ENCODE peak calls at places on chromosomes 12 and 14, in seven cellular contexts. One of them, this sample, is unnamed.
A peak's percentile ranks its signal among the peaks of the same experiment; 100 is the strongest.

GRCh38 chr12:120110550-120111501 is 5.7 kb downstream of the RAB35 start:
- DNase-seq in heart left ventricle: peak; percentile 72
- DNase-seq in Peyer's patch: peak; percentile 71
- DNase-seq in cardiac muscle cell: no peak
- DNase-seq in psoas muscle: peak; percentile 81
- DNase-seq in esophagus squamous epithelium: peak; percentile 38
- DNase-seq in RWPE1: no peak
- DNase-seq in this sample: no peak

GRCh38 chr14:104399432-104400155 is 180.0 kb upstream of the C14orf180 start:
- DNase-seq in heart left ventricle: no peak
- DNase-seq in Peyer's patch: no peak
- DNase-seq in cardiac muscle cell: no peak
- DNase-seq in psoas muscle: no peak
- DNase-seq in esophagus squamous epithelium: no peak
- DNase-seq in RWPE1: no peak
- DNase-seq in this sample: no peak

GRCh38 chr14:71141701-71142374 is 234.6 kb downstream of the PCNX1 start:
- DNase-seq in heart left ventricle: no peak
- DNase-seq in Peyer's patch: no peak
- DNase-seq in cardiac muscle cell: peak; percentile 43
- DNase-seq in psoas muscle: no peak
- DNase-seq in esophagus squamous epithelium: no peak
- DNase-seq in RWPE1: no peak
- DNase-seq in this sample: no peak

GRCh38 chr14:63951025-63951424 is 98.2 kb downstream of the SYNE2 start:
- DNase-seq in heart left ventricle: no peak
- DNase-seq in Peyer's patch: no peak
- DNase-seq in cardiac muscle cell: no peak
- DNase-seq in psoas muscle: no peak
- DNase-seq in esophagus squamous epithelium: no peak
- DNase-seq in RWPE1: no peak
- DNase-seq in this sample: no peak

GRCh38 chr12:94641283-94641682 is 9.1 kb downstream of the TMCC3 start:
- DNase-seq in heart left ventricle: no peak
- DNase-seq in Peyer's patch: no peak
- DNase-seq in cardiac muscle cell: no peak
- DNase-seq in psoas muscle: no peak
- DNase-seq in esophagus squamous epithelium: no peak
- DNase-seq in RWPE1: no peak
- DNase-seq in this sample: no peak

GRCh38 chr12:2256915-2257314 is 204.1 kb downstream of the CACNA1C start:
- DNase-seq in heart left ventricle: no peak
- DNase-seq in Peyer's patch: no peak
- DNase-seq in cardiac muscle cell: peak; percentile 65
- DNase-seq in psoas muscle: no peak
- DNase-seq in esophagus squamous epithelium: no peak
- DNase-seq in RWPE1: no peak
- DNase-seq in this sample: no peak

GRCh38 chr12:13437541-13437940 is 241.0 kb downstream of the EMP1 start:
- DNase-seq in heart left ventricle: no peak
- DNase-seq in Peyer's patch: no peak
- DNase-seq in cardiac muscle cell: no peak
- DNase-seq in psoas muscle: no peak
- DNase-seq in esophagus squamous epithelium: no peak
- DNase-seq in RWPE1: no peak
- DNase-seq in this sample: no peak

GRCh38 chr14:103118019-103118662 is 5.1 kb upstream of the TNFAIP2 start:
- DNase-seq in heart left ventricle: peak; percentile 87
- DNase-seq in Peyer's patch: no peak
- DNase-seq in cardiac muscle cell: peak; percentile 78
- DNase-seq in psoas muscle: peak; percentile 89
- DNase-seq in esophagus squamous epithelium: no peak
- DNase-seq in RWPE1: no peak
- DNase-seq in this sample: peak; percentile 28

GRCh38 chr12:90366286-90366685 is 588.7 kb downstream of the CCER1 start:
- DNase-seq in heart left ventricle: no peak
- DNase-seq in Peyer's patch: no peak
- DNase-seq in cardiac muscle cell: peak; percentile 73
- DNase-seq in psoas muscle: no peak
- DNase-seq in esophagus squamous epithelium: no peak
- DNase-seq in RWPE1: no peak
- DNase-seq in this sample: no peak

GRCh38 chr14:73203527-73203926 is 33.8 kb upstream of the PAPLN start:
- DNase-seq in heart left ventricle: no peak
- DNase-seq in Peyer's patch: no peak
- DNase-seq in cardiac muscle cell: no peak
- DNase-seq in psoas muscle: no peak
- DNase-seq in esophagus squamous epithelium: no peak
- DNase-seq in RWPE1: no peak
- DNase-seq in this sample: no peak

GRCh38 chr12:168763-169525 is 45.0 kb downstream of the SLC6A12 start:
- DNase-seq in heart left ventricle: no peak
- DNase-seq in Peyer's patch: no peak
- DNase-seq in cardiac muscle cell: peak; percentile 47
- DNase-seq in psoas muscle: no peak
- DNase-seq in esophagus squamous epithelium: no peak
- DNase-seq in RWPE1: no peak
- DNase-seq in this sample: no peak

GRCh38 chr12:75670175-75670574 is 158.8 kb upstream of the KRR1 start:
- DNase-seq in heart left ventricle: no peak
- DNase-seq in Peyer's patch: no peak
- DNase-seq in cardiac muscle cell: no peak
- DNase-seq in psoas muscle: no peak
- DNase-seq in esophagus squamous epithelium: no peak
- DNase-seq in RWPE1: no peak
- DNase-seq in this sample: no peak

GRCh38 chr12:21940549-21940948 is 677 bp downstream of the ABCC9 start:
- DNase-seq in heart left ventricle: no peak
- DNase-seq in Peyer's patch: no peak
- DNase-seq in cardiac muscle cell: no peak
- DNase-seq in psoas muscle: no peak
- DNase-seq in esophagus squamous epithelium: no peak
- DNase-seq in RWPE1: no peak
- DNase-seq in this sample: no peak

GRCh38 chr12:21942377-21942703 is 1.1 kb upstream of the ABCC9 start:
- DNase-seq in heart left ventricle: no peak
- DNase-seq in Peyer's patch: no peak
- DNase-seq in cardiac muscle cell: no peak
- DNase-seq in psoas muscle: no peak
- DNase-seq in esophagus squamous epithelium: no peak
- DNase-seq in RWPE1: no peak
- DNase-seq in this sample: no peak

GRCh38 chr12:21940972-21941521 is at the start of gene ABCC9:
- DNase-seq in heart left ventricle: peak; percentile 74
- DNase-seq in Peyer's patch: no peak
- DNase-seq in cardiac muscle cell: peak; percentile 35
- DNase-seq in psoas muscle: peak; percentile 81
- DNase-seq in esophagus squamous epithelium: no peak
- DNase-seq in RWPE1: no peak
- DNase-seq in this sample: no peak

GRCh38 chr12:21939435-21939834 is 1.8 kb downstream of the ABCC9 start:
- DNase-seq in heart left ventricle: peak; percentile 34
- DNase-seq in Peyer's patch: no peak
- DNase-seq in cardiac muscle cell: no peak
- DNase-seq in psoas muscle: no peak
- DNase-seq in esophagus squamous epithelium: no peak
- DNase-seq in RWPE1: no peak
- DNase-seq in this sample: no peak

DNA sequence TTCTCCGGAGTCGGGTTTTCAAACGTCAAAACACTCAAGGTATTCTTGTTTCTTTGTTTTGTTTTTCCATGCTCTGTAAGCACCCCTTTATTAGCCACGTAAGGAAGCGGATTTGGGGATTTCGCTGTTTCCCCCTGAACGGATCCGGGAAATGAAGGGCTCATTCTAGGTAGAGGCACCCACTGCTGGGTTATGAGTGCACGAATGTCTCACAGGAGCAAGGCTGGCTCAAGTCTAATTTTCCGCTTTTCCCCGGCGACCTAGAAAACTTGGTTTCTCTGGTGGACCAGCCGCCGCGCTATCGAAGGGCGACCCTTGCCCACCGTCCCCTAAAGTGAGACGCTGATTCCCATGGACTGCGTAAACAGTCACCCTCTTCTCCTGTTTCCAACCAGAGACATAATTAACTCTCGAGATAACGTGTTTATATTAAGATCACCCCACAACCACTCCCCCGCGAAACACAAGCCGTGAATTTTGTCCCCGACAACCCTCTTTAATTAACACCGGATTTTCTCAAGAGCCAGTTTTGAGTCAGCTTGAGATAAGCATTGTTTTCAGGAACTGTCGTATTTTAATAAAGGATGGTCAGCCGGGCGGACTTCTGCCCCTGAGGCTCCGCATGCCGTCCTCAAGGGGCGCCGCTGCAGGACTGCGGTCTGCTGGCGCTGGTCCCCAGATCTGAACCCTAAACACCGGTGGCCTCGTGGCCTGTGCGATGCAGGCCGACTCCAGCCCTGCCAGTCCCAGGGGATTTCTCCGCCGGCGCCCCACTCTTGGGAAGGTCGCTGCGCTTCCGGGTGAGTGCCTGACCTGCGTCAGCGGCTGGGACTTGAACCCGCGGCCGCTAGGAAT is 523 bp upstream of the ABCC9 start:
- DNase-seq in heart left ventricle: peak; percentile 72
- DNase-seq in Peyer's patch: no peak
- DNase-seq in cardiac muscle cell: peak; percentile 58
- DNase-seq in psoas muscle: peak; percentile 87
- DNase-seq in esophagus squamous epithelium: no peak
- DNase-seq in RWPE1: no peak
- DNase-seq in this sample: no peak
- H3K27ac ChIP-seq in heart left ventricle: peak overlapping the region; percentile 93
- H3K27ac ChIP-seq in Peyer's patch: peak overlapping the region; percentile 6
- H3K27ac ChIP-seq in cardiac muscle cell: no peak overlapping the region
- H3K27ac ChIP-seq in psoas muscle: peak overlapping the region; percentile 94
- H3K27ac ChIP-seq in esophagus squamous epithelium: peak overlapping the region; percentile 79
- H3K27ac ChIP-seq in RWPE1: no peak overlapping the region
- H3K27ac ChIP-seq in this sample: peak overlapping the region; percentile 77

GRCh38 chr12:5794156-5794555 is 150.9 kb downstream of the ANO2 start:
- DNase-seq in heart left ventricle: no peak
- DNase-seq in Peyer's patch: no peak
- DNase-seq in cardiac muscle cell: no peak
- DNase-seq in psoas muscle: no peak
- DNase-seq in esophagus squamous epithelium: no peak
- DNase-seq in RWPE1: no peak
- DNase-seq in this sample: no peak
- TF ChIP-seq CTCF in heart left ventricle: no peak
- TF ChIP-seq CTCF in Peyer's patch: no peak
- TF ChIP-seq CTCF in cardiac muscle cell: no peak
- TF ChIP-seq CTCF in psoas muscle: no peak
- TF ChIP-seq CTCF in esophagus squamous epithelium: no peak
- TF ChIP-seq CTCF in RWPE1: no peak
- TF ChIP-seq CTCF in this sample: no peak

DNA sequence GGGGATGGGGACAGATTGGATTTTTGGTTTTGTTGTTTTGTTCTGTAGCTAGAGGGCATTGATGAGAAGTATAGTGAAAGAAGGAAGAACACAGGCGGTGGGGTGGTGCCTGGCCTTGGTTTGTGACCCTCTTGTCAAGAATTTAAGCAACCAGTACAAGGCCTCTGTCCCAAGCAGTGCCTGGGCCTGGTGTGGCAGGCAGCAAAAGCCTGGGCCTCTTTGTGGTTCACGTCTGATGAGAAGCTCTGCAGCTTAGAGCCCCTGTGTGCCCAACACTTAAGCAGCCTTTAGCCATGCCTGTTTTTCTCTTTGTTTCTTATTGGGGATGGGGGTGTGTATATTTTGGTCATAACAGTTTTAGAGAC is 98.0 kb downstream of the PPP2R5C start:
- DNase-seq in heart left ventricle: no peak
- DNase-seq in Peyer's patch: no peak
- DNase-seq in cardiac muscle cell: no peak
- DNase-seq in psoas muscle: no peak
- DNase-seq in esophagus squamous epithelium: no peak
- DNase-seq in RWPE1: no peak
- DNase-seq in this sample: no peak
- H3K27ac ChIP-seq in heart left ventricle: peak overlapping the region; percentile 82
- H3K27ac ChIP-seq in Peyer's patch: no peak overlapping the region
- H3K27ac ChIP-seq in cardiac muscle cell: no peak overlapping the region
- H3K27ac ChIP-seq in psoas muscle: no peak overlapping the region
- H3K27ac ChIP-seq in esophagus squamous epithelium: no peak overlapping the region
- H3K27ac ChIP-seq in RWPE1: no peak overlapping the region
- H3K27ac ChIP-seq in this sample: no peak overlapping the region

GRCh38 chr14:85978851-85979250 is 448.9 kb downstream of the FLRT2 start:
- DNase-seq in heart left ventricle: no peak
- DNase-seq in Peyer's patch: no peak
- DNase-seq in cardiac muscle cell: no peak
- DNase-seq in psoas muscle: no peak
- DNase-seq in esophagus squamous epithelium: no peak
- DNase-seq in RWPE1: no peak
- DNase-seq in this sample: no peak
- TF ChIP-seq CTCF in heart left ventricle: no peak
- TF ChIP-seq CTCF in Peyer's patch: no peak
- TF ChIP-seq CTCF in cardiac muscle cell: no peak
- TF ChIP-seq CTCF in psoas muscle: no peak
- TF ChIP-seq CTCF in esophagus squamous epithelium: no peak
- TF ChIP-seq CTCF in RWPE1: no peak
- TF ChIP-seq CTCF in this sample: no peak

GRCh38 chr12:58925733-58926113 is 5.4 kb upstream of the LRIG3 start:
- DNase-seq in heart left ventricle: no peak
- DNase-seq in Peyer's patch: no peak
- DNase-seq in cardiac muscle cell: no peak
- DNase-seq in psoas muscle: no peak
- DNase-seq in esophagus squamous epithelium: no peak
- DNase-seq in RWPE1: no peak
- DNase-seq in this sample: no peak

GRCh38 chr12:58927112-58927511 is 6.8 kb upstream of the LRIG3 start:
- DNase-seq in heart left ventricle: no peak
- DNase-seq in Peyer's patch: no peak
- DNase-seq in cardiac muscle cell: no peak
- DNase-seq in psoas muscle: no peak
- DNase-seq in esophagus squamous epithelium: no peak
- DNase-seq in RWPE1: no peak
- DNase-seq in this sample: no peak

GRCh38 chr12:58924652-58925051 is 4.3 kb upstream of the LRIG3 start:
- DNase-seq in heart left ventricle: no peak
- DNase-seq in Peyer's patch: no peak
- DNase-seq in cardiac muscle cell: no peak
- DNase-seq in psoas muscle: no peak
- DNase-seq in esophagus squamous epithelium: no peak
- DNase-seq in RWPE1: no peak
- DNase-seq in this sample: no peak

GRCh38 chr12:58923781-58924180 is 3.5 kb upstream of the LRIG3 start:
- DNase-seq in heart left ventricle: no peak
- DNase-seq in Peyer's patch: no peak
- DNase-seq in cardiac muscle cell: no peak
- DNase-seq in psoas muscle: no peak
- DNase-seq in esophagus squamous epithelium: no peak
- DNase-seq in RWPE1: no peak
- DNase-seq in this sample: no peak

GRCh38 chr12:58925111-58925732 is 4.9 kb upstream of the LRIG3 start:
- DNase-seq in heart left ventricle: no peak
- DNase-seq in Peyer's patch: no peak
- DNase-seq in cardiac muscle cell: peak; percentile 69
- DNase-seq in psoas muscle: no peak
- DNase-seq in esophagus squamous epithelium: no peak
- DNase-seq in RWPE1: no peak
- DNase-seq in this sample: no peak
- H3K27ac ChIP-seq in heart left ventricle: no peak overlapping the region
- H3K27ac ChIP-seq in Peyer's patch: no peak overlapping the region
- H3K27ac ChIP-seq in cardiac muscle cell: no peak overlapping the region
- H3K27ac ChIP-seq in psoas muscle: no peak overlapping the region
- H3K27ac ChIP-seq in esophagus squamous epithelium: no peak overlapping the region
- H3K27ac ChIP-seq in RWPE1: no peak overlapping the region
- H3K27ac ChIP-seq in this sample: no peak overlapping the region

GRCh38 chr12:96500686-96501085 is 11.3 kb downstream of the CFAP54 start:
- DNase-seq in heart left ventricle: no peak
- DNase-seq in Peyer's patch: no peak
- DNase-seq in cardiac muscle cell: peak; percentile 55
- DNase-seq in psoas muscle: no peak
- DNase-seq in esophagus squamous epithelium: no peak
- DNase-seq in RWPE1: no peak
- DNase-seq in this sample: no peak
- TF ChIP-seq CTCF in heart left ventricle: peak; percentile 34
- TF ChIP-seq CTCF in Peyer's patch: peak; percentile 14
- TF ChIP-seq CTCF in cardiac muscle cell: peak; percentile 32
- TF ChIP-seq CTCF in psoas muscle: peak; percentile 17
- TF ChIP-seq CTCF in esophagus squamous epithelium: peak; percentile 6
- TF ChIP-seq CTCF in RWPE1: no peak
- TF ChIP-seq CTCF in this sample: no peak

This sample was measured in thoracic aorta.